ENCODE peak calls at places on chromosomes 13 and 19, in four cellular contexts. V is astrocyte, W is K562, L is left lung. R is an unnamed sample.

GRCh38 chr13:60645552-60646138 is 248.6 kb downstream of the TDRD3 start:
- DNase-seq in V (no peak), W (no peak), L (no peak), R (no peak)

GRCh38 chr19:41192574-41193419 is at the start of gene CYP2S1:
- DNase-seq in V (no peak), W (peak; percentile 82), L (peak; percentile 90), R (peak; percentile 15)

GRCh38 chr19:38729653-38730469 is 14.4 kb downstream of the CAPN12 start:
- DNase-seq in V (no peak), W (peak; percentile 87), L (peak; percentile 91), R (peak; percentile 24)

GRCh38 chr13:113098163-113098732 is 7.3 kb upstream of the F7 start:
- DNase-seq in V (peak; percentile 17), W (no peak), L (peak; percentile 76), R (no peak)

GRCh38 chr19:19053508-19054314 is 10.1 kb upstream of the SLC25A42 start:
- DNase-seq in V (no peak), W (peak; percentile 83), L (peak; percentile 81), R (peak; percentile 57)

GRCh38 chr13:32737111-32737571 is 150.9 kb downstream of the PDS5B start:
- DNase-seq in V (peak; percentile 11), W (no peak), L (no peak), R (no peak)

GRCh38 chr13:51643114-51643881 is 59.0 kb downstream of the WDFY2 start:
- DNase-seq in V (peak; percentile 93), W (no peak), L (no peak), R (no peak)

GRCh38 chr13:105774739-105775460 is 760.6 kb downstream of the EFNB2 start:
- DNase-seq in V (peak; percentile 93), W (no peak), L (no peak), R (peak; percentile 80)

GRCh38 chr13:25770601-25771000 is 281.2 kb downstream of the SHISA2 start:
- DNase-seq in V (no peak), W (no peak), L (no peak), R (no peak)

GRCh38 chr13:51663980-51664957 is 80.0 kb downstream of the WDFY2 start:
- DNase-seq in V (no peak), W (no peak), L (no peak), R (no peak)

GRCh38 chr13:59488436-59488835 is 675.3 kb downstream of the DIAPH3 start:
- DNase-seq in V (no peak), W (no peak), L (no peak), R (no peak)

GRCh38 chr19:33344210-33344609 is 29.3 kb upstream of the CEBPG start:
- DNase-seq in V (no peak), W (no peak), L (no peak), R (no peak)

GRCh38 chr13:44244288-44244687 is 129.3 kb upstream of the SERP2 start:
- DNase-seq in V (peak; percentile 89), W (peak; percentile 43), L (no peak), R (peak; percentile 70)

GRCh38 chr19:46495789-46496099 is at the start of gene PNMA8B:
- DNase-seq in V (no peak), W (peak; percentile 51), L (peak; percentile 77), R (no peak)

GRCh38 chr19:16327911-16328823 is 3.5 kb downstream of the KLF2 start:
- DNase-seq in V (no peak), W (peak; percentile 17), L (peak; percentile 84), R (no peak)

GRCh38 chr13:110580800-110581199 is 19.3 kb upstream of the RAB20 start:
- DNase-seq in V (no peak), W (no peak), L (no peak), R (no peak)

GRCh38 chr13:95745752-95746151 is 68.8 kb downstream of the DNAJC3 start:
- DNase-seq in V (no peak), W (peak; percentile 11), L (no peak), R (no peak)

GRCh38 chr13:110114351-110114750 is 192.6 kb downstream of the COL4A1 start:
- DNase-seq in V (no peak), W (no peak), L (no peak), R (no peak)

GRCh38 chr13:98483636-98484288 is 93.1 kb downstream of the STK24 start:
- DNase-seq in V (no peak), W (no peak), L (no peak), R (no peak)

GRCh38 chr19:7488736-7489353 is at the start of gene PEX11G:
- DNase-seq in V (peak; percentile 72), W (peak; percentile 96), L (peak; percentile 99), R (peak; percentile 75)

GRCh38 chr13:48542581-48543341 is 9.9 kb upstream of the RCBTB2 start:
- DNase-seq in V (peak; percentile 7), W (no peak), L (peak; percentile 58), R (no peak)

GRCh38 chr13:47484564-47484963 is 516.5 kb downstream of the SUCLA2 start:
- DNase-seq in V (peak; percentile 88), W (no peak), L (no peak), R (no peak)

GRCh38 chr19:50770888-50771287 is 624 bp downstream of the GPR32 start:
- DNase-seq in V (no peak), W (no peak), L (no peak), R (no peak)

GRCh38 chr13:47632311-47632710 is 368.8 kb downstream of the SUCLA2 start:
- DNase-seq in V (no peak), W (no peak), L (peak; percentile 33), R (no peak)

GRCh38 chr19:10617409-10618121 is 7.8 kb upstream of the SLC44A2 start:
- DNase-seq in V (peak; percentile 87), W (peak; percentile 49), L (no peak), R (no peak)

GRCh38 chr19:19571387-19571786 is 33.3 kb downstream of the CILP2 start:
- DNase-seq in V (no peak), W (no peak), L (no peak), R (no peak)

GRCh38 chr13:98751397-98752110 is 918 bp downstream of the SLC15A1 start:
- DNase-seq in V (peak; percentile 22), W (no peak), L (no peak), R (no peak)

GRCh38 chr13:78015782-78016181 is 97.2 kb upstream of the EDNRB start:
- DNase-seq in V (no peak), W (no peak), L (no peak), R (no peak)

GRCh38 chr19:14814982-14815381 is 20.0 kb downstream of the OR7A5 start:
- DNase-seq in V (no peak), W (no peak), L (no peak), R (no peak)

GRCh38 chr19:17725422-17726078 is 6.3 kb downstream of the MAP1S start:
- DNase-seq in V (no peak), W (no peak), L (no peak), R (no peak)

GRCh38 chr13:23579072-23579885 is 9.1 kb downstream of the TNFRSF19 start:
- DNase-seq in V (peak; percentile 66), W (peak; percentile 79), L (peak; percentile 99), R (peak; percentile 54)

GRCh38 chr19:6738726-6739389 is 622 bp upstream of the TRIP10 start:
- DNase-seq in V (peak; percentile 10), W (peak; percentile 45), L (peak; percentile 81), R (no peak)

GRCh38 chr13:45337803-45338202 is 3.2 kb downstream of the TPT1 start:
- DNase-seq in V (no peak), W (no peak), L (no peak), R (no peak)
- H3K4me1 ChIP-seq in V (peaks cover 57% of the 10 kb centered on the region), W (peaks cover 7% of the 10 kb centered on the region), L (peaks cover 38% of the 10 kb centered on the region), R (peaks cover 54% of the 10 kb centered on the region)

DNA sequence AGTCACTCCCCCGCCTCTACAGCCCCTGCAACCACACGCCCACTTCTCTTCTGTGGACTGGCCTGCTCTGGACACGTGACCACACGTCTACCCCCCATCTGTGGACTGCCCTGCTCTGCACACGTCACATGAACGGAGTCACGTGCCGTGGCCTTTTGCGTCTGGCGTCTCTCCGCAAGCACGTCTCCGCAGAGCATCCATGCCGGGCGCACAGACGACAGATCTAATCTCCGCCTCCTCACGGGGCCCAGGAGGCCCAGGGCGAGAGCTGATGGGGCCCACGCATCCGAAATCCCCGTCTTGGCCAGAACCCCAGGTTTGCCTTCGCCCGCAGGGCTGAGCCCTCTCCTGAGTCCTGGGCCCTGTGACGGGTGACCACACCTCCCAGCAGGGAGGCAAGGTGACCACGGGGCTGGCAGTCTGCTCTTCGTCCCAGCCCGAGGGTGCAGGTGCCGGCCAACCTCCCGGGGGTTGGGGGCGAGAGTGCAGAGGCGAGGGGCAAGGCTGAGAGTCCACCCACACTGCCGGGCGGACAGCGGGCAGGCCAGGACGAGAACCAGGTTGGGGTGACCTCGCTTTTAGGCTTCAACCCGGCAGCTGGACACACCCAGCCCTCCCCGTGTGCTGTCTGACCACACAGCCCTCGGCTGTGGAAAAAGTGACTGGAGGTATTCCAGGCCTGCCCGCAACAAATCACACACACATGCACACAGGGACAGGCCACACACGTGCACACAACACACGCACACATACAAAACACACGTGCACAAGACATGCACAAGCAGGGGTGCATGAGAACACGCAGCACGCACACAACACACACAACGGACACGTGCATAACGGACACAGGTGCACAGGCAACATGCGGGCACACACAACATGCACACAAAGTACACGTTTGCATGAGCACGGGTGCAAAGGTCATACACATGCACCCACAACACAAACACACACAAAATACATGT is 3.9 kb downstream of the SBNO2 start:
- DNase-seq in V (peak; percentile 51), W (peak; percentile 79), L (peak; percentile 79), R (no peak)
- H3K4me1 ChIP-seq in V (peaks cover 41% of the 10 kb centered on the region), W (peaks cover 87% of the 10 kb centered on the region), L (peaks cover 26% of the 10 kb centered on the region), R (peaks cover 59% of the 10 kb centered on the region)

DNA sequence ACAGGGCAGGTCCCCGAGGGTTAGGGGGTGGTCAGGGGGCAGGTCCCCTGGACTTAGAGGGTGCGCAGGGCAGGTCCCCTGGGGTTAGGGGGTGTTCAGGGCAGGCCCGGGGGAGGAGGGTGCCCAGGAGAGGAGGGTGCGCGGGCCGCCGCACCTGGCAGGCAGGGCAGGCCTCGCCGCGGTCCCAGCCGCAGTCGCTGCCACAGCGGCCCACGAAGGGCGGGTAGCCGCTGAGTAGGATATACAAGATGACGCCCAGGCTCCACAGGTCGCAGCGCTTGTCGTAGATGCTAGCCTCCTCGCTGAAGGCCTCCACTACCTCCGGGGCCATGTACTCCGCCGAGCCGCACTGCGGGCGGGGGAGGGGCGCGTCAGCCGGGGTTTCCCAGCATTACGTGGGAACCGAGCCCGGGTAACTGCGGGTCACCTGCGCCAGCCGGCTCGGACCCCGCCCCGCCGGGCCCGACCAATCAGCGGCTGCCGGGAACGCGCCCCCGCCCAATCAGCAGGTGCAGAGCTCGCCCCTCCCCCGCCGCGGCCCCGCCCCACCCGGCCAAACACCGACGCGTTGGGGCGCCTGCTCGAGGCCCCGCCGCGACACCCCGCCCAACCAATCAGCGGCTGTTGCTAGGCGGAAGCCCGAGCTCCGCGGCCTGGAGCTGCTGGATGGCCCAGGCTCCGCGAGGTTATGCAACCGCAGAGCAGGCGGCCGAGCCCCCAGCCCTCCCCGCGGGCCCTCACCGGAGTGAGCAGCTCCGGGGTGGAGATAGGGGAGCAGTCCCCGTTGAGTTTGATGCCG is 9.2 kb downstream of the MKNK2 start:
- DNase-seq in V (peak; percentile 81), W (peak; percentile 97), L (peak; percentile 100), R (peak; percentile 82)
- H3K4me1 ChIP-seq in V (peaks cover 13% of the 10 kb centered on the region), W (peaks cover 83% of the 10 kb centered on the region), L (peaks cover 33% of the 10 kb centered on the region), R (peaks cover 53% of the 10 kb centered on the region)

DNA sequence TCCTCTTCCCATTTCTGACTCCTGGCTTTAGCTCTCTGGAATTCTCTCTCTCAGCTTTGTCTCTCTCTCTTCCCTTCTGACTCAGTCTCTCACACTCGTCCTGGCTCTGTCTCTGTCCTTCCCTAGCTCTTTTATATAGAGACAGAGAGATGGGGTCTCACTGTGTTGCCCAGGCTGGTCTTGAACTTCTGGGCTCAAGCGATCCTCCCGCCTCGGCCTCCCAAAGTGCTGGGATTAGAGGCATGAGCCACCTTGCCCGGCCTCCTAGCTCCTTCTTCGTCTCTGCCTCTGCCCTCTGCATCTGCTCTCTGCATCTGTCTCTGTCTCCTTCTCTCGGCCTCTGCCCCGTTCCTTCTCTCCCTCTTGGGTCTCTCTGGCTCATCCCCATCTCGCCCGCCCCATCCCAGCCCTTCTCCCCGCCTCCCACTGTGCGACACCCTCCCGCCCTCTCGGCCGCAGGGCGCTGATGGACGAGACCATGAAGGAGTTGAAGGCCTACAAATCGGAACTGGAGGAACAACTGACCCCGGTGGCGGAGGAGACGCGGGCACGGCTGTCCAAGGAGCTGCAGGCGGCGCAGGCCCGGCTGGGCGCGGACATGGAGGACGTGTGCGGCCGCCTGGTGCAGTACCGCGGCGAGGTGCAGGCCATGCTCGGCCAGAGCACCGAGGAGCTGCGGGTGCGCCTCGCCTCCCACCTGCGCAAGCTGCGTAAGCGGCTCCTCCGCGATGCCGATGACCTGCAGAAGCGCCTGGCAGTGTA is 2.7 kb downstream of the APOE start:
- DNase-seq in V (no peak), W (no peak), L (no peak), R (no peak)
- H3K4me1 ChIP-seq in V (peaks cover 8% of the 10 kb centered on the region), W (peaks cover 95% of the 10 kb centered on the region), L (peaks cover 7% of the 10 kb centered on the region), R (peaks cover 20% of the 10 kb centered on the region)